ENCODE peak calls at places on chromosome 21, in nine cellular contexts. One of them, this sample, is unnamed.

GRCh38 chr21:43362306-43362927 is 64.5 kb downstream of the SIK1 start:
- DNase-seq in MCF 10A: no peak
- DNase-seq in fibroblast of lung: peak
- DNase-seq in WTC11: peak
- DNase-seq in cardiac fibroblast: peak
- DNase-seq in sigmoid colon: peak
- DNase-seq in progenitor cell of endocrine pancreas: no peak
- DNase-seq in transverse colon: peak
- DNase-seq in astrocyte of the cerebellum: peak
- DNase-seq in this sample: peak

GRCh38 chr21:39869141-39869818 is 2.0 kb downstream of the PCP4 start:
- DNase-seq in sigmoid colon: no peak
- DNase-seq in astrocyte of the cerebellum: no peak
- DNase-seq in progenitor cell of endocrine pancreas: no peak
- DNase-seq in cardiac fibroblast: no peak
- DNase-seq in WTC11: no peak
- DNase-seq in MCF 10A: no peak
- DNase-seq in fibroblast of lung: no peak
- DNase-seq in transverse colon: no peak
- DNase-seq in this sample: no peak

GRCh38 chr21:40556442-40556968 is 290.5 kb downstream of the DSCAM start:
- DNase-seq in progenitor cell of endocrine pancreas: no peak
- DNase-seq in astrocyte of the cerebellum: no peak
- DNase-seq in sigmoid colon: no peak
- DNase-seq in transverse colon: no peak
- DNase-seq in fibroblast of lung: no peak
- DNase-seq in WTC11: no peak
- DNase-seq in cardiac fibroblast: no peak
- DNase-seq in MCF 10A: no peak
- DNase-seq in this sample: no peak

GRCh38 chr21:45470087-45470515 is 65.1 kb downstream of the COL18A1 start:
- DNase-seq in sigmoid colon: no peak
- DNase-seq in MCF 10A: no peak
- DNase-seq in WTC11: no peak
- DNase-seq in fibroblast of lung: peak
- DNase-seq in progenitor cell of endocrine pancreas: no peak
- DNase-seq in transverse colon: no peak
- DNase-seq in astrocyte of the cerebellum: peak
- DNase-seq in cardiac fibroblast: no peak
- DNase-seq in this sample: no peak

GRCh38 chr21:14850394-14850793 is 214.4 kb downstream of the NRIP1 start:
- DNase-seq in WTC11: no peak
- DNase-seq in astrocyte of the cerebellum: no peak
- DNase-seq in progenitor cell of endocrine pancreas: no peak
- DNase-seq in fibroblast of lung: peak
- DNase-seq in sigmoid colon: no peak
- DNase-seq in transverse colon: no peak
- DNase-seq in MCF 10A: no peak
- DNase-seq in cardiac fibroblast: peak
- DNase-seq in this sample: no peak

GRCh38 chr21:44778983-44779382 is 22.6 kb downstream of the UBE2G2 start:
- DNase-seq in sigmoid colon: no peak
- DNase-seq in MCF 10A: no peak
- DNase-seq in WTC11: no peak
- DNase-seq in astrocyte of the cerebellum: no peak
- DNase-seq in transverse colon: no peak
- DNase-seq in progenitor cell of endocrine pancreas: no peak
- DNase-seq in cardiac fibroblast: no peak
- DNase-seq in fibroblast of lung: no peak
- DNase-seq in this sample: no peak

GRCh38 chr21:27315373-27315772 is 348.5 kb upstream of the ADAMTS5 start:
- DNase-seq in transverse colon: no peak
- DNase-seq in fibroblast of lung: no peak
- DNase-seq in astrocyte of the cerebellum: no peak
- DNase-seq in WTC11: no peak
- DNase-seq in sigmoid colon: no peak
- DNase-seq in cardiac fibroblast: no peak
- DNase-seq in progenitor cell of endocrine pancreas: no peak
- DNase-seq in MCF 10A: no peak
- DNase-seq in this sample: no peak

GRCh38 chr21:46051379-46051770 is 46.5 kb upstream of the COL6A2 start:
- DNase-seq in WTC11: no peak
- DNase-seq in MCF 10A: no peak
- DNase-seq in transverse colon: no peak
- DNase-seq in sigmoid colon: peak
- DNase-seq in fibroblast of lung: no peak
- DNase-seq in cardiac fibroblast: no peak
- DNase-seq in astrocyte of the cerebellum: no peak
- DNase-seq in progenitor cell of endocrine pancreas: no peak
- DNase-seq in this sample: no peak

GRCh38 chr21:31693222-31693621 is 33.7 kb downstream of the SOD1 start:
- DNase-seq in astrocyte of the cerebellum: no peak
- DNase-seq in progenitor cell of endocrine pancreas: no peak
- DNase-seq in transverse colon: no peak
- DNase-seq in fibroblast of lung: no peak
- DNase-seq in sigmoid colon: no peak
- DNase-seq in cardiac fibroblast: no peak
- DNase-seq in WTC11: no peak
- DNase-seq in MCF 10A: no peak
- DNase-seq in this sample: no peak

GRCh38 chr21:15058718-15059316 is 6.0 kb downstream of the NRIP1 start:
- DNase-seq in progenitor cell of endocrine pancreas: no peak
- DNase-seq in astrocyte of the cerebellum: no peak
- DNase-seq in MCF 10A: peak
- DNase-seq in fibroblast of lung: peak
- DNase-seq in cardiac fibroblast: peak
- DNase-seq in sigmoid colon: no peak
- DNase-seq in transverse colon: no peak
- DNase-seq in WTC11: no peak
- DNase-seq in this sample: no peak

GRCh38 chr21:32096411-32096810 is 182.4 kb downstream of the MIS18A start:
- DNase-seq in WTC11: peak
- DNase-seq in progenitor cell of endocrine pancreas: no peak
- DNase-seq in sigmoid colon: no peak
- DNase-seq in MCF 10A: peak
- DNase-seq in cardiac fibroblast: no peak
- DNase-seq in fibroblast of lung: no peak
- DNase-seq in transverse colon: no peak
- DNase-seq in astrocyte of the cerebellum: no peak
- DNase-seq in this sample: peak

GRCh38 chr21:44454747-44455523 is at the start of gene LRRC3:
- DNase-seq in MCF 10A: no peak
- DNase-seq in WTC11: peak
- DNase-seq in cardiac fibroblast: peak
- DNase-seq in transverse colon: peak
- DNase-seq in fibroblast of lung: peak
- DNase-seq in astrocyte of the cerebellum: peak
- DNase-seq in sigmoid colon: peak
- DNase-seq in progenitor cell of endocrine pancreas: peak
- DNase-seq in this sample: peak

GRCh38 chr21:20882462-20883415 is 115.5 kb upstream of the NCAM2 start:
- DNase-seq in MCF 10A: peak
- DNase-seq in astrocyte of the cerebellum: peak
- DNase-seq in transverse colon: peak
- DNase-seq in fibroblast of lung: peak
- DNase-seq in WTC11: peak
- DNase-seq in sigmoid colon: no peak
- DNase-seq in cardiac fibroblast: peak
- DNase-seq in progenitor cell of endocrine pancreas: peak
- DNase-seq in this sample: peak

GRCh38 chr21:32726742-32727477 is 903 bp downstream of the SYNJ1 start:
- DNase-seq in WTC11: no peak
- DNase-seq in MCF 10A: peak
- DNase-seq in astrocyte of the cerebellum: no peak
- DNase-seq in cardiac fibroblast: peak
- DNase-seq in sigmoid colon: no peak
- DNase-seq in transverse colon: peak
- DNase-seq in progenitor cell of endocrine pancreas: no peak
- DNase-seq in fibroblast of lung: peak
- DNase-seq in this sample: peak

DNA sequence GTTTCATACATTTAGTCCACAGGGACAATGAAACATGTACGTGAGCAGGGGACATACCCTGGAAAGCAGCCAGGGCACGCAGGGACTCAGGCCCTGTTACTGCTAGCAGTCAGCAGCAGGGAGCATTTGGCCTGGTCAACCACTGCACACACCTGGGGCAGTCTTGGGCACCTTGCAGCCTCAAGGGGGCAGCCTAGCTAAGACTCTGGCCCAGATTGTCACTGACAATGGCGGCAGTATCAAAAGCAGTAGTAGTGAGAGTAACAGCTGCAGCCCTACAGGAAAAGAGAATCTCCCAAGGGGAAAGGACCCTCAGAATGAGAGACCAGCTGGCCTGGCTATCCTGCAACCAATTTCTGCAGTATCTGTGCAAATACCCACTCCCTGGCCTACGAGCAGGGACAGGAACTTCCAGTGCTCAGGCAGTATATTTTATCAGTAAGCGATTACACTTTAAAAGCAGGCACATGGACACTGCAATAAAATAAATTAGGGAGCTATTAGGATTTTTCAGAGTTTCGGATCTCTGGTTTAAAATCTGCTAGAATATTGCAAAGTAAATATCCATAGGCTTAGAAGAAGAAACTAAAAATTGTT is 475.6 kb downstream of the LTN1 start:
- DNase-seq in transverse colon: peak
- DNase-seq in fibroblast of lung: peak
- DNase-seq in progenitor cell of endocrine pancreas: peak
- DNase-seq in WTC11: peak
- DNase-seq in sigmoid colon: peak
- DNase-seq in astrocyte of the cerebellum: no peak
- DNase-seq in MCF 10A: peak
- DNase-seq in cardiac fibroblast: peak
- DNase-seq in this sample: peak
- TF ChIP-seq CTCF in transverse colon: peak
- TF ChIP-seq CTCF in fibroblast of lung: peak
- TF ChIP-seq CTCF in progenitor cell of endocrine pancreas: peak
- TF ChIP-seq CTCF in WTC11: peak
- TF ChIP-seq CTCF in sigmoid colon: peak
- TF ChIP-seq CTCF in astrocyte of the cerebellum: peak
- TF ChIP-seq CTCF in MCF 10A: peak
- TF ChIP-seq CTCF in cardiac fibroblast: peak
- TF ChIP-seq CTCF in this sample: peak

DNA sequence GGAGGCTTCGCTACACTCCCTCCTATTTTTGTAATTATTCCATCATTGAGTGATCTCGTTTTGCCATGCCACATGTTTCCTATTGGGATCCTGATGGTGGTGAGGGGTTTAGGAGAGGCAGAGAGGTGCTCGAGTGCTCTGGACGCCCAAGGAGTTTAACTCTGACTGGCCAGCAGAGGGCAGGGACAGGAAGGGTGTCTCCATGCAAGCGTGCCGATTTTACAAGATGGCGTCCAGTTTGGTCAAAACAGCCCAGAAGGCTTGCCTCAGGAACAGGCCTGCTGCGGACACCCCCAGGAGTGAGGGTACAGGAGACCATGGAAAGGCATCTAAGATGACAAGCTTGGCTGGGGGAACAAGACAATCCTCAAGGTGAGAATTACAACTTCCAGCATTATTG is 33.8 kb upstream of the KCNE2 start:
- DNase-seq in fibroblast of lung: no peak
- DNase-seq in transverse colon: no peak
- DNase-seq in astrocyte of the cerebellum: no peak
- DNase-seq in WTC11: no peak
- DNase-seq in progenitor cell of endocrine pancreas: no peak
- DNase-seq in sigmoid colon: no peak
- DNase-seq in cardiac fibroblast: no peak
- DNase-seq in MCF 10A: no peak
- DNase-seq in this sample: no peak
- TF ChIP-seq CTCF in fibroblast of lung: no peak
- TF ChIP-seq CTCF in transverse colon: no peak
- TF ChIP-seq CTCF in astrocyte of the cerebellum: no peak
- TF ChIP-seq CTCF in WTC11: no peak
- TF ChIP-seq CTCF in progenitor cell of endocrine pancreas: no peak
- TF ChIP-seq CTCF in sigmoid colon: no peak
- TF ChIP-seq CTCF in cardiac fibroblast: no peak
- TF ChIP-seq CTCF in MCF 10A: no peak
- TF ChIP-seq CTCF in this sample: no peak

DNA sequence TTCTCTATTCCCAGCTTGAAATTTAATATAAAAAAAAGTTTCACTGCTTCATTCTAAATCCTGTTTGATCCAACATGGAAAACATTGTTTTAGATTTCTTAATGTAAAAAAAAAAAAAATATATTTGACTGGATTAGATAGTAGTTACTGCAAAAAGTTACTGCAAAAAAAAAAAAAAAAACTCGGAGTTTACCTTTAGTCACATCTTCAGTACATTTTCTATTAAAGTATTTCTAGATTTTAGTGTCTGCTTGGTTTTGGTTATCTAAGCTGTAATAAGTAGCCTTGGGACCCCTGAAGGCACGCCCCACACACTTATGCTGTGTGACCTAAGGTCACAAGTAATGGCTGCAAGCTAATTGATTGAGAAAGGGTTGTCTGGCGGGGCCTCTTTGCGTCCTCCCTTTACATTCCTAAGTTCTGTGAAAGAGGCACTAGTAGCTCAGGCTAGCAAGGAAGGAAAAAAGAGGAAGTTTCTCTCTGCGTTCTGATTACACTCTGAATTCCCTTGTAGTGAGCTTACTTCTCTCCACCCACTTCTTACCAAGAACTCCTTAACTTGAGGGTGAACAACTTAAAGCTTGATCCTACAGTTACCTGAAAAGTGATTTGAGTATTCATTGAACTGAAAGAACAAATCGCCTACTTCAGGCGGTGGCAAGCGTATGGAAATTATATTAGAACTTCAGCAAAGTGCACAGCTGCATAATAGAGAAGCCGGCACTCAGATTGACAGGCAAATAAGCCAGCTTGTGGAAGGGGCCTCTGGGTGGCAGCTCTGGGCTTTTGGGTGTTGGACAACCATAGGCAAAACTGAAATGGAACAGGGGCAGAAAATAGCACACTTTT is 464.2 kb downstream of the USP25 start:
- DNase-seq in progenitor cell of endocrine pancreas: no peak
- DNase-seq in MCF 10A: peak
- DNase-seq in WTC11: peak
- DNase-seq in fibroblast of lung: peak
- DNase-seq in astrocyte of the cerebellum: peak
- DNase-seq in cardiac fibroblast: peak
- DNase-seq in sigmoid colon: peak
- DNase-seq in transverse colon: peak
- DNase-seq in this sample: peak
- TF ChIP-seq CTCF in progenitor cell of endocrine pancreas: no peak
- TF ChIP-seq CTCF in MCF 10A: no peak
- TF ChIP-seq CTCF in WTC11: no peak
- TF ChIP-seq CTCF in fibroblast of lung: peak
- TF ChIP-seq CTCF in astrocyte of the cerebellum: peak
- TF ChIP-seq CTCF in cardiac fibroblast: peak
- TF ChIP-seq CTCF in sigmoid colon: no peak
- TF ChIP-seq CTCF in transverse colon: no peak
- TF ChIP-seq CTCF in this sample: no peak

DNA sequence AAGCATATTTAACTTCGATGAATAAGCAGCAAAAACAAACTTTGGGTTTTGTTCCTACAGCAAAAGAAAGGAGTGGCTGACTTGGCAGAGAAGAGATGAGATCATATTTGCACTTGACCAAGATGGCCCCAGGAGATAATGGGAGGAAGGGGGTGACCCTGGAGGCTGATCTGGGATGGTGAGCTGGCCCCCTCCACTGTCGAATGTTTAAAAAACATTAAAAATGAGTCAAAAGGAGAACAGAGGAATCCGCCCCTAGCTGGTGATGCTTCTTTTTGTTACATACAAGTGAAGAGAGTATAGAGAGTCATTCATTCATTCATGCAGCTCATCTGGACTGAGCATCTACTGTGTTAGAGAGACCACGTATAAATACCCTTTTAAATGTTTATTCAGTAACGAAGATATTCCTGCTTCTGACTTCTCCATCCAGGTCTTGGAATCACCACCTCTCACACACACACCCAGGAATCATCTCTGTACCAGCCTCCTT is 12.6 kb upstream of the C2CD2 start:
- DNase-seq in sigmoid colon: no peak
- DNase-seq in WTC11: no peak
- DNase-seq in MCF 10A: no peak
- DNase-seq in transverse colon: no peak
- DNase-seq in progenitor cell of endocrine pancreas: no peak
- DNase-seq in cardiac fibroblast: peak
- DNase-seq in astrocyte of the cerebellum: no peak
- DNase-seq in fibroblast of lung: peak
- DNase-seq in this sample: no peak
- TF ChIP-seq CTCF in sigmoid colon: no peak
- TF ChIP-seq CTCF in WTC11: no peak
- TF ChIP-seq CTCF in MCF 10A: no peak
- TF ChIP-seq CTCF in transverse colon: no peak
- TF ChIP-seq CTCF in progenitor cell of endocrine pancreas: no peak
- TF ChIP-seq CTCF in cardiac fibroblast: no peak
- TF ChIP-seq CTCF in astrocyte of the cerebellum: no peak
- TF ChIP-seq CTCF in fibroblast of lung: no peak
- TF ChIP-seq CTCF in this sample: no peak